ENCODE peak calls at places on chromosome 21, in four cellular contexts. B is adrenal gland, M is heart right ventricle, L is H1. T is an unnamed sample.

GRCh38 chr21:42360317-42360716 is 6.0 kb downstream of the TFF1 start:
- DNase-seq in L (no peak), M (no peak), B (no peak), T (no peak)

GRCh38 chr21:44898011-44898493 is 22.6 kb downstream of the ITGB2 start:
- DNase-seq in L (no peak), B (no peak), M (no peak), T (no peak)

GRCh38 chr21:28152729-28153128 is 839.9 kb downstream of the LTN1 start:
- DNase-seq in B (no peak), M (no peak), L (no peak), T (no peak)

GRCh38 chr21:45889115-45889708 is 92.4 kb upstream of the COL6A1 start:
- DNase-seq in M (no peak), B (no peak), L (no peak), T (no peak)

GRCh38 chr21:30831194-30831765 is 1.7 kb upstream of the KRTAP7-1 start:
- DNase-seq in L (peak), M (no peak), B (no peak), T (no peak)

GRCh38 chr21:29248124-29248523 is 50.6 kb upstream of the BACH1 start:
- DNase-seq in M (no peak), L (no peak), B (no peak), T (no peak)

GRCh38 chr21:42674351-42674940 is 21.0 kb downstream of the PDE9A start:
- DNase-seq in M (peak), L (peak), B (no peak), T (peak)

GRCh38 chr21:45868488-45868887 is 113.1 kb upstream of the COL6A1 start:
- DNase-seq in L (no peak), M (no peak), B (no peak), T (no peak)

GRCh38 chr21:42160111-42160949 is 58.6 kb upstream of the ABCG1 start:
- DNase-seq in B (no peak), L (no peak), M (no peak), T (no peak)

GRCh38 chr21:16028163-16028562 is 298.4 kb downstream of the USP25 start:
- DNase-seq in M (no peak), L (no peak), B (no peak), T (no peak)

GRCh38 chr21:41668051-41668541 is 98.8 kb downstream of the RIPK4 start:
- DNase-seq in L (no peak), B (no peak), M (no peak), T (no peak)

GRCh38 chr21:45768741-45769049 is 125.2 kb downstream of the PCBP3 start:
- DNase-seq in M (no peak), L (no peak), B (no peak), T (no peak)

GRCh38 chr21:31873696-31874599 is 1.1 kb downstream of the HUNK start:
- DNase-seq in L (peak), M (no peak), B (peak), T (peak)

DNA sequence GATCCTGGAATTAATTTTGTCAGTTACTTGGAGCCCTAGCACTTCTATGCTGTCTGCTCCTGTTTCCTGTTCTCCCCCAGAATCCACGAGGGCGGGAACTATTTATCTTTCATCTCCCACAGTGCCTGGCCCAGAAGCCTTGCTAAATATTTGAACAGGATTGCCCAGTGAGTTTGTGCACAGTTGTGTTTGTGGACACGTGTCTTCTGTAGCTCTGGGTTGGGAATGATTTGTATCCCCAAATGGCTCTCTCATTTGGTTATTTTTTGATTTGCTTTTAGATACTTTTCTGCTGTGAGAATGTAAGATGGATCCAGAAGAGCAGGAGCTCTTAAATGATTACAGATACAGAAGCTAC is 7.8 kb downstream of the DOP1B start:
- DNase-seq in B (no peak), M (no peak), L (no peak), T (no peak)
- H3K27ac ChIP-seq in B (no peak), M (no peak), L (no peak), T (no peak)

GRCh38 chr21:43832158-43832550 is 32.9 kb upstream of the AGPAT3 start:
- DNase-seq in B (no peak), L (no peak), M (no peak), T (no peak)

GRCh38 chr21:43827015-43827611 is 37.7 kb downstream of the RRP1 start:
- DNase-seq in B (peak), L (no peak), M (no peak), T (peak)

GRCh38 chr21:43829161-43829560 is 35.9 kb upstream of the AGPAT3 start:
- DNase-seq in M (no peak), L (no peak), B (no peak), T (no peak)

GRCh38 chr21:43832648-43833047 is 32.4 kb upstream of the AGPAT3 start:
- DNase-seq in L (no peak), B (no peak), M (no peak), T (peak)

GRCh38 chr21:43829575-43830119 is 35.4 kb upstream of the AGPAT3 start:
- DNase-seq in M (no peak), B (no peak), L (no peak), T (no peak)
- TF ChIP-seq CTCF in M (peak), B (no peak), L (no peak), T (no peak)

DNA sequence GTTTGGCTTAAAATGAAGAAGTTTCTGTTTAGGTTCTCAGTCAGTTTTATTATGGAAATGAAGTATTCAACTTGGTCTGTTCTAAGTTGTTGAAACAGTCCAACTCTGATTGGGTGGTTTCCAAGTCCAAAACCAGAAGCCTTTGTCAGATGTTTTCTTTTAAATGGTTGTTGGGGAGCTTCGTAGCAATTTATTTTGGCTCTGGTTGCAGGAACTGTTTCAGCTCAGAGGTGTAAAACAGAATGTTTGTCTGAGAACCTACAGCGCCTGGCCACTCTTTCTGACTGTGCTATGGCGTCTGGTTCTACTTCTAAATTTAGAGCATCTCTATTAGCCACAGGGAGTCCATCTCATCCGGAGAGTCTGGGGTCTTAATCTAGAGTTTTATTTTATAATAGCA is 582.6 kb upstream of the TMPRSS15 start:
- DNase-seq in L (no peak), B (no peak), M (no peak), T (no peak)
- H3K27ac ChIP-seq in L (no peak), B (no peak), M (no peak), T (no peak)

DNA sequence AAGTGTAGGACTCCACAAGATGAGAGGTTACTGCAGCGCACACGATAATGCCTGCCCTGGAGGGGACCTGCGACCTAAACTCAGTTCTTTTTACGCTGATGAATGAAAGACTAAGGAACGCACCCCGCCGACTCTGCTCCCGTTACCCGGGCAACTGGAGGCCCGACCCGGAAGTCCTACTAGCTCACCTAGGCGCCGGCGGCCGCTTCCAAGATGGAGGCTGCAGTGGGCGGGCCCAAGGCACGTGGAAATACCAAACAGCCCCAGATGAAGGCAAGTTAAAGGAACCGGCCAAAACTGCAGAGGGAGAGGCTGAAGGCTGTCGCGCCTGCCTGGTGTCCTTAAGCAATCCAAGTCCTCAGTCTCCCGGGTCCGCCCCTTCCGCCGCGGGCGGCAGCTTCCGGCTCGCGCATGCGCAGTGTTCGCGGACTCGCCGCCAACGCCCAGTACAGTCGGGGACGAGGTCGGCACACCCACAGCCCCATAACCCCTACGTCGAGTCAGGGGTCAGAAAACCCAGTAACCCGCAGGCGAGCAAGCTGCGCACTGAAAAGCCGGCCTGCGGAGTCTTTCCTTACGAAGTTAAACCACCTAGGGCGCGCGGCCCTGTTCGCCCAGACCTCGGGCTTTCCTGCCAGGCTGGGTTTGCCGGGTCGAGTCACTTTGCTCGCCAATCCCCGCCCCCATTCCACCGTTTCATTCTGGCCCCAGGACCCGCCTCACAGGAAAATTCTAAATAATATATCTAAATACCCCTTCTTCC is at the start of gene SETD4:
- DNase-seq in B (peak), L (peak), M (peak), T (peak)
- TF ChIP-seq CTCF in B (no peak), L (no peak), M (no peak), T (no peak)

DNA sequence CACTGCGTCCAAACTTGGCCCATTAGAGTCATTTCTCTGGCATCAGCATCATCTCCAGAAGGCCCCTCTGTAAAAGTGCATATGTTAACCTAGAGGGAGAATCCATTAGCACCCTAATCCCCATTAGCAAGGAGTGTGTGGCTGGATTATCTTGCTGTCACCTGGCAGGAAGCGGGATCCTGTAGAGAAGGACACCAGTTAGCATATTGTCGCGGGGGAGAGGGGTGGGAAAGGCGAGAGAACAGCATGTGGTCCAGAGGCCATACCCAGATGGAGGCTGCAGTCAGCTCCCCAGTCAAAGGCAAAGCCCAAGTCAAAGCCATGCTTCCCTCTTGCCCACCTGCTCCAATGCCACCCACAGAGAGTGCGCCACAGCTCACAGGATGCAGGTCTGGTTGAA is 64.0 kb downstream of the OLIG1 start:
- DNase-seq in L (no peak), M (no peak), B (no peak), T (no peak)
- H3K27ac ChIP-seq in L (no peak), M (no peak), B (no peak), T (no peak)